ENCODE peak calls at places on chromosomes 6 and 20, in eight cellular contexts. L is CD8-positive, alpha-beta T cell; M is SK-N-MC; E is heart right ventricle; R is NT2/D1; G is CD4-positive, alpha-beta memory T cell; Q is skeletal muscle cell; U is IMR-90. P is an unnamed sample.

GRCh38 chr20:12729326-12729725 is 279.4 kb upstream of the SPTLC3 start:
- DNase-seq in L (no peak), M (no peak), E (no peak), R (no peak), G (no peak), Q (no peak), U (no peak), P (no peak)

GRCh38 chr6:84635081-84635745 is 129.2 kb downstream of the TBX18 start:
- DNase-seq in L (no peak), M (no peak), E (no peak), R (no peak), G (no peak), Q (no peak), U (peak), P (no peak)

GRCh38 chr20:8151371-8151770 is 19.3 kb downstream of the PLCB1 start:
- DNase-seq in L (no peak), M (no peak), E (no peak), R (no peak), G (no peak), Q (no peak), U (no peak), P (no peak)

GRCh38 chr6:89310929-89311328 is 4.2 kb downstream of the GABRR2 start:
- DNase-seq in L (no peak), M (no peak), E (no peak), R (no peak), G (no peak), Q (peak), U (no peak), P (no peak)

GRCh38 chr6:64256483-64256882 is 620.9 kb downstream of the PHF3 start:
- DNase-seq in L (no peak), M (no peak), E (no peak), R (no peak), G (no peak), Q (no peak), U (no peak), P (no peak)

GRCh38 chr6:143940011-143940597 is 68.0 kb downstream of the PLAGL1 start:
- DNase-seq in L (peak), M (no peak), E (no peak), R (no peak), G (peak), Q (no peak), U (peak), P (peak)

GRCh38 chr20:45254867-45255266 is 503 bp upstream of the SLPI start:
- DNase-seq in L (no peak), M (no peak), E (no peak), R (no peak), G (no peak), Q (peak), U (peak), P (no peak)

GRCh38 chr6:156780117-156780641 is 3.0 kb downstream of the ARID1B start:
- DNase-seq in L (peak), M (peak), E (no peak), R (no peak), G (peak), Q (peak), U (peak), P (peak)

GRCh38 chr6:152089992-152090391 is 282.5 kb downstream of the ESR1 start:
- DNase-seq in L (no peak), M (no peak), E (peak), R (no peak), G (no peak), Q (no peak), U (peak), P (no peak)

GRCh38 chr6:2450546-2450945 is 205.1 kb upstream of the GMDS start:
- DNase-seq in L (no peak), M (no peak), E (peak), R (no peak), G (no peak), Q (no peak), U (no peak), P (peak)

GRCh38 chr6:147390909-147391536 is 117.5 kb upstream of the SAMD5 start:
- DNase-seq in L (no peak), M (peak), E (no peak), R (no peak), G (no peak), Q (peak), U (peak), P (peak)

GRCh38 chr6:43738877-43739641 is 31.0 kb upstream of the VEGFA start:
- DNase-seq in L (no peak), M (no peak), E (no peak), R (no peak), G (no peak), Q (no peak), U (no peak), P (no peak)

GRCh38 chr6:154480144-154480639 is 30.3 kb downstream of the CNKSR3 start:
- DNase-seq in L (no peak), M (peak), E (no peak), R (no peak), G (no peak), Q (no peak), U (no peak), P (no peak)

GRCh38 chr6:116556065-116556464 is 2.5 kb downstream of the CALHM4 start:
- DNase-seq in L (no peak), M (no peak), E (no peak), R (no peak), G (no peak), Q (peak), U (peak), P (no peak)

GRCh38 chr6:12288211-12288618 is 1.9 kb upstream of the EDN1 start:
- DNase-seq in L (no peak), M (no peak), E (no peak), R (no peak), G (no peak), Q (no peak), U (no peak), P (no peak)

GRCh38 chr20:16314722-16315121 is 258.5 kb downstream of the KIF16B start:
- DNase-seq in L (no peak), M (no peak), E (no peak), R (no peak), G (no peak), Q (no peak), U (no peak), P (no peak)

GRCh38 chr20:31605031-31605901 is at the start of gene ID1:
- DNase-seq in L (peak), M (peak), E (peak), R (no peak), G (peak), Q (peak), U (peak), P (peak)

GRCh38 chr6:161152527-161152862 is 121.4 kb downstream of the AGPAT4 start:
- DNase-seq in L (no peak), M (no peak), E (no peak), R (no peak), G (no peak), Q (no peak), U (no peak), P (no peak)

GRCh38 chr6:90406957-90407356 is 110.3 kb upstream of the BACH2 start:
- DNase-seq in L (no peak), M (no peak), E (no peak), R (no peak), G (no peak), Q (no peak), U (peak), P (no peak)

GRCh38 chr20:41530923-41531322 is 87.3 kb downstream of the CHD6 start:
- DNase-seq in L (no peak), M (no peak), E (no peak), R (no peak), G (no peak), Q (no peak), U (no peak), P (no peak)

GRCh38 chr20:41523857-41524256 is 94.3 kb downstream of the CHD6 start:
- DNase-seq in L (no peak), M (no peak), E (no peak), R (no peak), G (no peak), Q (no peak), U (no peak), P (no peak)

GRCh38 chr20:41526327-41526726 is 91.8 kb downstream of the CHD6 start:
- DNase-seq in L (no peak), M (no peak), E (no peak), R (no peak), G (no peak), Q (no peak), U (no peak), P (no peak)

DNA sequence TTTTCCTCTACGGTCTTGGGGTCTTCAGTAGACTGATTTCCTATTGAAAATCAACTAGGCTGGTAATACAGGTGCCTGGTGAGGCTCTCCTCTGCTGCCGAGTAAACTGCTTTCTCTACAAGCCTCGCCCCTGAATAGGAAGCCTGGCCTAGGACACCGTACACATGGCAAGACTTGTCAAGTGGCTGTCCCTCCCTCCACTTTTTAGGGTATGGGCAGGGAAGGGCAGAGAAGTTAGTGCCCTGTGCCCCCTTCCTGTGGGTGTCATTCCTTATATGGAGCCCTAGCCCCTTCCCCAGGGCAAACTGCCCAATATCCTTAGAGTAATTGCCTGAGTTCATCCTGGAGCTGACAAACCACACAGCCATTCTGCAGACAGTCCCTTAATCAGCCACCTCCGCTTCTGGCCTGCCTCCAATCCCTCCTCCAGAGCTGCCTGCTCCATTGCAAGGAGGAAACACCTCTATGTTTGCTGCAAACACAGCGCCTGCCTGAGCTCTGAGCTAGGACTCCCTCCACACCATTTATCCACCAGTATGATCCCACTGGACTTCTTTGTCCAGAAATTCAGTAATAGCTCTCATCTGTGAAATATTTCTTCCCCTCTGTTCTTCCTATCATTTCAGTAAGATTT is 93.1 kb downstream of the CHD6 start:
- DNase-seq in L (no peak), M (no peak), E (peak), R (no peak), G (no peak), Q (peak), U (peak), P (no peak)
- H3K4me3 ChIP-seq in L (no peak), M (no peak), E (no peak), R (no peak), G (no peak), Q (peak), U (no peak), P (no peak)

GRCh38 chr20:59720013-59720412 is 115.7 kb downstream of the PHACTR3 start:
- DNase-seq in L (no peak), M (no peak), E (no peak), R (no peak), G (no peak), Q (no peak), U (no peak), P (no peak)
- H3K4me3 ChIP-seq in L (no peak), M (no peak), E (no peak), R (no peak), G (no peak), Q (no peak), U (no peak), P (no peak)

GRCh38 chr6:39313526-39314272 is 520 bp downstream of the KCNK17 start:
- DNase-seq in L (no peak), M (no peak), E (no peak), R (no peak), G (no peak), Q (no peak), U (no peak), P (no peak)
- H3K4me3 ChIP-seq in L (no peak), M (no peak), E (peak), R (peak), G (no peak), Q (no peak), U (no peak), P (peak)

GRCh38 chr20:38806855-38807655 is 1.6 kb downstream of the PPP1R16B start:
- DNase-seq in L (peak), M (no peak), E (no peak), R (no peak), G (peak), Q (no peak), U (no peak), P (no peak)
- H3K4me3 ChIP-seq in L (peak), M (no peak), E (peak), R (peak), G (peak), Q (no peak), U (no peak), P (no peak)

GRCh38 chr6:27156874-27157460 is 90.5 kb upstream of the PRSS16 start:
- DNase-seq in L (no peak), M (no peak), E (no peak), R (no peak), G (no peak), Q (no peak), U (no peak), P (no peak)
- H3K4me3 ChIP-seq in L (peak), M (peak), E (peak), R (peak), G (peak), Q (peak), U (peak), P (no peak)

GRCh38 chr6:163751032-163751525 is 336.6 kb downstream of the QKI start:
- DNase-seq in L (no peak), M (no peak), E (no peak), R (no peak), G (no peak), Q (no peak), U (no peak), P (no peak)
- H3K4me3 ChIP-seq in L (no peak), M (no peak), E (no peak), R (no peak), G (no peak), Q (no peak), U (no peak), P (no peak)

P was measured in Jurkat, Clone E6-1.